ENCODE peak calls at places on chromosomes 7 and 10, in ten cellular contexts. L is OCI-LY7; Y is IMR-90; M is CD8-positive, alpha-beta T cell; B is adrenal gland; D is spleen; V is dorsolateral prefrontal cortex; O is Peyer's patch; T is cardiac muscle cell; U is tibial nerve. C is an unnamed sample.

GRCh38 chr7:100623951-100624824 is 11.8 kb downstream of the MOSPD3 start:
- DNase-seq in L (no peak), Y (no peak), M (no peak), B (no peak), D (no peak), V (no peak), O (no peak), T (no peak), U (no peak), C (no peak)

GRCh38 chr7:111096997-111097396 is 6.1 kb downstream of the LRRN3 start:
- DNase-seq in L (no peak), Y (no peak), M (no peak), B (no peak), D (no peak), V (no peak), O (no peak), T (no peak), U (no peak), C (no peak)

GRCh38 chr7:88429382-88429781 is 122.7 kb upstream of the STEAP4 start:
- DNase-seq in L (no peak), Y (no peak), M (no peak), B (no peak), D (no peak), V (no peak), O (no peak), T (no peak), U (no peak), C (peak)

GRCh38 chr10:76034236-76035009 is 603.0 kb downstream of the LRMDA start:
- DNase-seq in L (no peak), Y (no peak), M (no peak), B (no peak), D (no peak), V (no peak), O (no peak), T (no peak), U (no peak), C (no peak)

GRCh38 chr10:3776796-3777571 is 8.0 kb downstream of the KLF6 start:
- DNase-seq in L (no peak), Y (peak), M (no peak), B (no peak), D (no peak), V (no peak), O (no peak), T (peak), U (peak), C (peak)

GRCh38 chr7:15305002-15305600 is 256.7 kb downstream of the AGMO start:
- DNase-seq in L (peak), Y (peak), M (no peak), B (peak), D (no peak), V (no peak), O (no peak), T (peak), U (peak), C (peak)

GRCh38 chr10:21092683-21093524 is 195.8 kb upstream of the NEBL start:
- DNase-seq in L (no peak), Y (no peak), M (no peak), B (peak), D (no peak), V (no peak), O (no peak), T (peak), U (no peak), C (peak)

GRCh38 chr7:41053830-41054229 is 649.1 kb downstream of the INHBA start:
- DNase-seq in L (no peak), Y (peak), M (no peak), B (no peak), D (no peak), V (no peak), O (no peak), T (no peak), U (no peak), C (no peak)

GRCh38 chr10:111756541-111757061 is 427.0 kb downstream of the GPAM start:
- DNase-seq in L (peak), Y (no peak), M (no peak), B (peak), D (no peak), V (no peak), O (no peak), T (no peak), U (peak), C (no peak)

GRCh38 chr7:2566890-2567662 is 8.3 kb downstream of the IQCE start:
- DNase-seq in L (peak), Y (no peak), M (no peak), B (no peak), D (peak), V (no peak), O (peak), T (no peak), U (no peak), C (no peak)

GRCh38 chr10:131790021-131790420 is 110.8 kb upstream of the PPP2R2D start:
- DNase-seq in L (peak), Y (no peak), M (no peak), B (no peak), D (no peak), V (no peak), O (no peak), T (no peak), U (no peak), C (peak)

GRCh38 chr10:11882646-11883375 is 59.7 kb downstream of the PROSER2 start:
- DNase-seq in L (no peak), Y (no peak), M (no peak), B (no peak), D (no peak), V (no peak), O (no peak), T (no peak), U (no peak), C (no peak)

GRCh38 chr10:11881028-11881476 is 57.9 kb downstream of the PROSER2 start:
- DNase-seq in L (no peak), Y (no peak), M (no peak), B (no peak), D (no peak), V (no peak), O (no peak), T (no peak), U (no peak), C (no peak)

GRCh38 chr10:11880169-11881027 is 57.2 kb downstream of the PROSER2 start:
- DNase-seq in L (no peak), Y (no peak), M (no peak), B (no peak), D (peak), V (no peak), O (no peak), T (no peak), U (no peak), C (no peak)

GRCh38 chr10:11879387-11880168 is 56.4 kb downstream of the PROSER2 start:
- DNase-seq in L (no peak), Y (no peak), M (no peak), B (no peak), D (peak), V (no peak), O (no peak), T (no peak), U (no peak), C (no peak)

DNA sequence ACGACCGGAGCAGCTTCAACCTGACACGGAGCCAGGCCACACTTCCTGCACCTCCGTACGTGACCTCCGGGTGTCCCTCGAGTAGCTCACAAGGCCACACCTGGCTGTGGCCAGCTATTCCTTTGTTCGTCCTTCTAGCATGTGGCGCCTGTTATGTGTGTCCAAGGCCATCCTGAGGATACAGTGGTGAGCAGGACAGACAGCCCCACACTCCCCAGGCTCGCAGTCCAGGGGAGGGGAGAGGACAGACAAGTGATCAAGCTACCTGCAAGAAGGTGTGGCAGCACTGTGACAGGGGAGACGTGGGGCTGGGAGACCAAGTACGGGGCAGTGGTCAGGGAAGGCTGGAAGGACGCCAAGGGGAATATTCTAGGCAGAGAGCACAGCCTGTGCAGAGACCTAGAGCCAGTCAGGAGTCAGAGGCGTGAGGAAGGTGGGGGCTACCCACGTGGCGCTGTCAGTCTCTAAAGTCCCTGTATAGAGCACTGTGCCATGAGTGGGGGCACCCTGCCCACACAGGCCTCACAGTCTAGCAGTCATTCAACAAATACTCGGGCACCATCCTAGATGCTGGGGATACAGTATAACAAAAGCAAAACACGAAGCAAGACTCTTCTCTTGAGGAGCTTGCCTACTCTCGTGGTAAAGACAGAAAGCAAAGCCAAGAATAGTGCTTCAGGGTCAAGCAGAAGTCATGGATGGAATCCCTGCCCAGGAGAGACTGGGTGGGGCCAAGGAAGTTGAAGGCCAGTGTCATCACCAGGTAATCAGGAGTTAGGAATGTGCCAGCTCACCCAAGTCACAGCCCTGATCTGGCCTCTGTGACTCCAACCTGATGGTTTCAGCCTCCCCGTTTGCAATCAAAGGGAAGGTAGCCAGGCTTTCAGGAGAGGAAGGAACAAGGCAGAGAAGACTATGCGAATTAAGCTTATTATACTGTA is 58.6 kb downstream of the PROSER2 start:
- DNase-seq in L (peak), Y (peak), M (no peak), B (no peak), D (no peak), V (no peak), O (no peak), T (no peak), U (no peak), C (peak)
- TF ChIP-seq CTCF in L (peak), Y (no peak), M (no peak), B (no peak), D (no peak), V (no peak), O (no peak), T (no peak), U (no peak), C (no peak)

DNA sequence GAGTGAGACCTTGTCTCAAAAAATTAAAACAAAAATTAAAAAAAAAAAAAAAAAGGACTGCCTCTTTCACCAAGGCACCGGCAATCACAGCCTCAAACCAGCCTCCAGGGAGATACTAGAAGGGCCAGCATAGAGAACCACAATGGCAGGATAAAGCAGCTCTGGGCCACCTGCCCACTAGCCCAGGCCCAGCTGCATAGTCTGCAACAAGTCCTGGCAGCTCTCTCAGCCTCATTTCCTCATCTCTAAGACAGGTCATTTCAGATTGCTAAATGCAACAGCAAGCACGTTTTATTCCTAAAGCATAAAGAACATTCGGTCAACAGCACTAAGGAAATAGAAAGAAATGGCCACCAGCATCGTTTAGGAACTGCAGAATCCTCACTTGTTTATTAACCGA is 28.8 kb downstream of the XPNPEP1 start:
- DNase-seq in L (no peak), Y (peak), M (no peak), B (peak), D (no peak), V (peak), O (no peak), T (peak), U (peak), C (peak)
- H3K27ac ChIP-seq in L (no peak), Y (no peak), M (no peak), B (peak), D (no peak), V (peak), O (peak), T (peak), U (no peak), C (peak)

DNA sequence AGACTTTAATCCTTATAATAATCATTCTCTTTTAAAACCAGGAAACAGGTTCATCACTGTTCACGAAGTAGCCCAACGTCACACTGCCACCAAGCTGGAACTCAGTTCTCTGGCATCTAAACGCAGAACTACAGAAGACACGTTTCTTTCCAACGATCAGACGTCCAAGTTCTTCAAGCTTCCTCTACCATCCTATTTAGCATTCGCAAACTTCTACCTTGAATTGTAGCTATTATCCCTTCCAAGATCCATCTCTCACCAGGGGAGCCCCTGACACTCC is 647 bp downstream of the TRDMT1 start:
- DNase-seq in L (peak), Y (peak), M (peak), B (peak), D (no peak), V (no peak), O (peak), T (peak), U (peak), C (peak)
- TF ChIP-seq CTCF in L (peak), Y (no peak), M (no peak), B (no peak), D (no peak), V (no peak), O (no peak), T (no peak), U (no peak), C (no peak)

DNA sequence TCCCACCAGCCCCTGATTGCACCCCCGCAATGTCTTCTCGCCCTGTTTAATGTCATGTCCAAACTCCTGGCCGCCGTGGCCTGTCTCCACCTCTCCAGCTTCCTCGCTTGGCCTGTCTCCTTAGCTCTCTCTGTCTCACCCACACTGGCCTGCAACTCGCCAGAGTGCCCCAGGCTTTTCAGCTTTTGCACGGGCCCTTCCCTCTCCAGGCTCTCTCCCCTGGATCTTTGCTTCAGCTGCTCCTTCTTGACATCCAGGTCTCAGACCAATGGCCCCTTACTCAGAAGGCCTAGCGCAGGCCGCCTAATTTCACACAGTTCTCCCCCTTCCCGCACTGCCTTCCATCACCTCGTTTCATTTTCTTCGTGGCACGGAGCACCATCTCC is 523 bp upstream of the AGK start:
- DNase-seq in L (no peak), Y (no peak), M (no peak), B (no peak), D (no peak), V (no peak), O (no peak), T (no peak), U (peak), C (no peak)
- H3K27ac ChIP-seq in L (no peak), Y (peak), M (peak), B (no peak), D (peak), V (peak), O (peak), T (peak), U (no peak), C (peak)

DNA sequence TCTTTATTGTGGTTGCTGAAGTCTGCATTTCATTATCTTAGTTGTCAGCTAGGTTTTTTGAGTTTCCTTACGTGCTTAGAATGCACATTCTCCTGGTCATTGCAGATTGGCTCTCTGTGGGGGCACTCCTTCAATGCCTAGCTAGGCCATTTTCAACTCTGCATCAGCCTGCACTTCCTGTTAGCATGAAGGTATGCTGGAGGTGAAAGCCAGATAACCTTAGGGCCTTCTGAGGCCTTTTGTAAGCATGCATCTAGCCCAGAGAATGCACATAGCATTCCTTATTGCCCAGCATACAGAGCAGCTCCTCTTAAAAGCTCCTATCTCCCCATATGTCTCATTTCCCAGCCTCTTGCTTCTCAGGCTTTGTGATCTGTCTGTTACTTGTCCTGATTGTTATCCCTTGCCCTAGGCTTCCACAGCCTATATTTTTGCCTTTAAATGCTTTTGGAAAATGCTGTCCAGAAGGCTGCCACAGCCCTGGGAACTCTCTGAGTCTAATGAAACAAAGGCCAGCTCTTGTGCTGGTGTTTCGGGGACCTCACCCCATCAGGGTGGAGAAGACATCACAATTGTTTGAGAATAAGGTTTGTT is 108.1 kb upstream of the IGFBP3 start:
- DNase-seq in L (no peak), Y (no peak), M (no peak), B (no peak), D (no peak), V (no peak), O (no peak), T (no peak), U (no peak), C (no peak)
- TF ChIP-seq CTCF in L (no peak), Y (no peak), M (no peak), B (no peak), D (no peak), V (no peak), O (no peak), T (no peak), U (no peak), C (no peak)

GRCh38 chr7:1461640-1462375 is 2.5 kb upstream of the MICALL2 start:
- DNase-seq in L (no peak), Y (no peak), M (no peak), B (no peak), D (no peak), V (no peak), O (no peak), T (no peak), U (no peak), C (no peak)

GRCh38 chr7:1460757-1461639 is 1.7 kb upstream of the MICALL2 start:
- DNase-seq in L (no peak), Y (peak), M (no peak), B (peak), D (peak), V (no peak), O (no peak), T (peak), U (peak), C (no peak)

GRCh38 chr7:1459512-1459892 is 232 bp upstream of the MICALL2 start:
- DNase-seq in L (peak), Y (peak), M (peak), B (peak), D (peak), V (peak), O (peak), T (peak), U (peak), C (peak)

GRCh38 chr7:1458676-1459511 is at the start of gene MICALL2:
- DNase-seq in L (peak), Y (peak), M (no peak), B (peak), D (peak), V (peak), O (peak), T (peak), U (peak), C (peak)

GRCh38 chr7:1459930-1460756 is 873 bp upstream of the MICALL2 start:
- DNase-seq in L (no peak), Y (no peak), M (no peak), B (peak), D (peak), V (no peak), O (no peak), T (peak), U (peak), C (no peak)
- H3K27ac ChIP-seq in L (no peak), Y (peak), M (no peak), B (peak), D (peak), V (peak), O (peak), T (no peak), U (peak), C (peak)

GRCh38 chr7:38820571-38820970 is 88.4 kb downstream of the VPS41 start:
- DNase-seq in L (no peak), Y (no peak), M (no peak), B (no peak), D (no peak), V (no peak), O (no peak), T (no peak), U (no peak), C (no peak)

GRCh38 chr7:38830826-38831225 is 78.2 kb downstream of the VPS41 start:
- DNase-seq in L (no peak), Y (no peak), M (no peak), B (no peak), D (no peak), V (no peak), O (no peak), T (no peak), U (no peak), C (no peak)

GRCh38 chr7:38822556-38822955 is 86.4 kb downstream of the VPS41 start:
- DNase-seq in L (no peak), Y (peak), M (no peak), B (no peak), D (no peak), V (no peak), O (no peak), T (no peak), U (no peak), C (no peak)

GRCh38 chr7:38824948-38825347 is 84.0 kb downstream of the VPS41 start:
- DNase-seq in L (no peak), Y (no peak), M (no peak), B (no peak), D (no peak), V (no peak), O (no peak), T (no peak), U (no peak), C (no peak)

GRCh38 chr7:38825721-38826440 is 83.1 kb downstream of the VPS41 start:
- DNase-seq in L (no peak), Y (no peak), M (no peak), B (no peak), D (no peak), V (no peak), O (no peak), T (no peak), U (no peak), C (no peak)
- TF ChIP-seq CTCF in L (no peak), Y (no peak), M (no peak), B (no peak), D (no peak), V (no peak), O (no peak), T (no peak), U (no peak), C (no peak)

DNA sequence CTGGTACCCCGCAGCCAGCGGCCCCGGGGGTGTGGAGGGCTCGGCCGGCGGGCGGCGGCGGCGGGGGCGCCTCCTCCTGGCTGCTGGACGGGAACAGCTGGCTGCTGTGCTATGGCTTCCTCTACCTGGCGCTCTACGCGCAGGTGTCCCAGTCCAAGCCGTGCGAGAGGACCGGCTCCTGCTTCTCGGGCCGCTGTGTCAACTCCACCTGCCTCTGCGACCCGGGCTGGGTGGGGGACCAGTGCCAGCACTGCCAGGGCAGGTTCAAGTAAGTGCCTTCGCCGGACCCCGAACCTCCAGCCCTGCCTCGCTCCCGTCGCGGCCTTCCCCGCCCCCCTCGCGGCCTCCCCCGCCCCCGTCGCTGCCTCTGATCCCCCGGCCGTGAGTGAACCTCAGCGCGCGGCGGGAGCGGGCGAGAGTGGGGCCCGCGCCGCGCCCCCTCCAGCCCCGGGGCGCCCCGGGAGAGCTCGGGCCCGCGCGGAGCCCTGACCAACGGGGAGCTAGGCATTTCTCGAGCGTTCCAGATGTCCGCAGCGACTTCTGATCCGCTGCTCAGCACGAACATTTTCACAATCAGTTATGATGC is 704 bp downstream of the ATRNL1 start:
- DNase-seq in L (no peak), Y (no peak), M (no peak), B (peak), D (peak), V (no peak), O (peak), T (no peak), U (no peak), C (no peak)
- H3K27ac ChIP-seq in L (no peak), Y (no peak), M (no peak), B (peak), D (no peak), V (peak), O (peak), T (no peak), U (no peak), C (no peak)

C was measured in RWPE1.